ENCODE peak calls at places on chromosome 21, in six cellular contexts. One of them, this sample, is unnamed.

GRCh38 chr21:17821121-17821520 is 2.0 kb upstream of the C21orf91 start:
- DNase-seq in breast epithelium: no peak
- DNase-seq in adrenal gland: no peak
- DNase-seq in HCT116: no peak
- DNase-seq in A549: no peak
- DNase-seq in tibial nerve: no peak
- DNase-seq in this sample: no peak

GRCh38 chr21:34886554-34887385 is 162.3 kb downstream of the RUNX1 start:
- DNase-seq in adrenal gland: peak; percentile 29
- DNase-seq in tibial nerve: no peak
- DNase-seq in breast epithelium: no peak
- DNase-seq in A549: no peak
- DNase-seq in HCT116: no peak
- DNase-seq in this sample: peak; percentile 58

GRCh38 chr21:23887709-23888303 is 1719.5 kb downstream of the MRPL39 start:
- DNase-seq in tibial nerve: no peak
- DNase-seq in breast epithelium: no peak
- DNase-seq in adrenal gland: no peak
- DNase-seq in HCT116: no peak
- DNase-seq in A549: no peak
- DNase-seq in this sample: no peak

GRCh38 chr21:32015740-32016139 is 142.9 kb downstream of the HUNK start:
- DNase-seq in tibial nerve: no peak
- DNase-seq in adrenal gland: no peak
- DNase-seq in A549: no peak
- DNase-seq in breast epithelium: no peak
- DNase-seq in HCT116: no peak
- DNase-seq in this sample: no peak

GRCh38 chr21:25115021-25115420 is 492.3 kb downstream of the MRPL39 start:
- DNase-seq in breast epithelium: no peak
- DNase-seq in tibial nerve: no peak
- DNase-seq in HCT116: no peak
- DNase-seq in adrenal gland: no peak
- DNase-seq in A549: no peak
- DNase-seq in this sample: no peak

GRCh38 chr21:28454978-28455600 is 537.6 kb downstream of the LTN1 start:
- DNase-seq in breast epithelium: no peak
- DNase-seq in A549: no peak
- DNase-seq in tibial nerve: no peak
- DNase-seq in HCT116: no peak
- DNase-seq in adrenal gland: no peak
- DNase-seq in this sample: no peak

GRCh38 chr21:33780631-33781030 is 135.0 kb downstream of the ATP5PO start:
- DNase-seq in HCT116: no peak
- DNase-seq in breast epithelium: no peak
- DNase-seq in A549: no peak
- DNase-seq in adrenal gland: no peak
- DNase-seq in tibial nerve: no peak
- DNase-seq in this sample: no peak

GRCh38 chr21:34100789-34101188 is 27.4 kb downstream of the MRPS6 start:
- DNase-seq in breast epithelium: no peak
- DNase-seq in tibial nerve: no peak
- DNase-seq in HCT116: no peak
- DNase-seq in A549: no peak
- DNase-seq in adrenal gland: no peak
- DNase-seq in this sample: no peak

GRCh38 chr21:26739189-26739588 is 106.0 kb downstream of the ADAMTS1 start:
- DNase-seq in tibial nerve: no peak
- DNase-seq in breast epithelium: no peak
- DNase-seq in A549: no peak
- DNase-seq in HCT116: no peak
- DNase-seq in adrenal gland: no peak
- DNase-seq in this sample: no peak

GRCh38 chr21:34243562-34243961 is 120.2 kb upstream of the KCNE2 start:
- DNase-seq in breast epithelium: no peak
- DNase-seq in adrenal gland: peak; percentile 19
- DNase-seq in HCT116: peak; percentile 19
- DNase-seq in A549: no peak
- DNase-seq in tibial nerve: no peak
- DNase-seq in this sample: peak; percentile 48

GRCh38 chr21:25871566-25871965 is 136.8 kb downstream of the GABPA start:
- DNase-seq in adrenal gland: no peak
- DNase-seq in breast epithelium: no peak
- DNase-seq in A549: no peak
- DNase-seq in HCT116: no peak
- DNase-seq in tibial nerve: no peak
- DNase-seq in this sample: no peak

GRCh38 chr21:34261841-34262832 is 101.7 kb upstream of the KCNE2 start:
- DNase-seq in A549: no peak
- DNase-seq in adrenal gland: no peak
- DNase-seq in HCT116: no peak
- DNase-seq in breast epithelium: peak; percentile 37
- DNase-seq in tibial nerve: no peak
- DNase-seq in this sample: no peak

GRCh38 chr21:28773036-28773435 is 219.6 kb downstream of the LTN1 start:
- DNase-seq in tibial nerve: no peak
- DNase-seq in A549: no peak
- DNase-seq in adrenal gland: no peak
- DNase-seq in HCT116: no peak
- DNase-seq in breast epithelium: no peak
- DNase-seq in this sample: no peak

GRCh38 chr21:34821717-34822116 is 152.9 kb downstream of the CLIC6 start:
- DNase-seq in tibial nerve: no peak
- DNase-seq in A549: no peak
- DNase-seq in breast epithelium: no peak
- DNase-seq in adrenal gland: no peak
- DNase-seq in HCT116: no peak
- DNase-seq in this sample: no peak

GRCh38 chr21:32309906-32310460 is 11.3 kb downstream of the MRAP start:
- DNase-seq in breast epithelium: no peak
- DNase-seq in HCT116: no peak
- DNase-seq in adrenal gland: no peak
- DNase-seq in tibial nerve: no peak
- DNase-seq in A549: no peak
- DNase-seq in this sample: no peak

GRCh38 chr21:24023936-24024335 is 1583.3 kb downstream of the MRPL39 start:
- DNase-seq in A549: no peak
- DNase-seq in tibial nerve: no peak
- DNase-seq in HCT116: no peak
- DNase-seq in breast epithelium: no peak
- DNase-seq in adrenal gland: no peak
- DNase-seq in this sample: no peak

GRCh38 chr21:34227386-34227852 is 136.4 kb upstream of the KCNE2 start:
- DNase-seq in adrenal gland: no peak
- DNase-seq in HCT116: no peak
- DNase-seq in breast epithelium: no peak
- DNase-seq in A549: no peak
- DNase-seq in tibial nerve: no peak
- DNase-seq in this sample: no peak

GRCh38 chr21:29163381-29164115 is 33.1 kb downstream of the MAP3K7CL start:
- DNase-seq in HCT116: no peak
- DNase-seq in tibial nerve: no peak
- DNase-seq in breast epithelium: no peak
- DNase-seq in adrenal gland: no peak
- DNase-seq in A549: no peak
- DNase-seq in this sample: no peak

GRCh38 chr21:32368386-32368785 is 24.4 kb downstream of the URB1 start:
- DNase-seq in adrenal gland: no peak
- DNase-seq in tibial nerve: no peak
- DNase-seq in breast epithelium: no peak
- DNase-seq in A549: no peak
- DNase-seq in HCT116: no peak
- DNase-seq in this sample: no peak

GRCh38 chr21:34552324-34553198 is 40.6 kb upstream of the KCNE1 start:
- DNase-seq in breast epithelium: no peak
- DNase-seq in A549: no peak
- DNase-seq in tibial nerve: no peak
- DNase-seq in HCT116: no peak
- DNase-seq in adrenal gland: no peak
- DNase-seq in this sample: no peak

GRCh38 chr21:44482581-44483287 is 27.4 kb downstream of the LRRC3 start:
- DNase-seq in HCT116: no peak
- DNase-seq in A549: no peak
- DNase-seq in tibial nerve: no peak
- DNase-seq in adrenal gland: no peak
- DNase-seq in breast epithelium: no peak
- DNase-seq in this sample: no peak
- H3K27ac ChIP-seq in HCT116: no peak overlapping the region
- H3K27ac ChIP-seq in A549: no peak overlapping the region
- H3K27ac ChIP-seq in tibial nerve: no peak overlapping the region
- H3K27ac ChIP-seq in adrenal gland: no peak overlapping the region
- H3K27ac ChIP-seq in breast epithelium: no peak overlapping the region
- H3K27ac ChIP-seq in this sample: no peak overlapping the region

GRCh38 chr21:45308211-45309068 is 20.7 kb upstream of the POFUT2 start:
- DNase-seq in HCT116: no peak
- DNase-seq in tibial nerve: no peak
- DNase-seq in adrenal gland: no peak
- DNase-seq in A549: no peak
- DNase-seq in breast epithelium: no peak
- DNase-seq in this sample: peak; percentile 73
- TF ChIP-seq POLR2A in HCT116: no peak
- TF ChIP-seq POLR2A in tibial nerve: no peak
- TF ChIP-seq POLR2A in adrenal gland: no peak
- TF ChIP-seq POLR2A in A549: no peak
- TF ChIP-seq POLR2A in breast epithelium: no peak
- TF ChIP-seq POLR2A in this sample: no peak

GRCh38 chr21:42013901-42014300 is 3.7 kb upstream of the ZBTB21 start:
- DNase-seq in HCT116: no peak
- DNase-seq in adrenal gland: no peak
- DNase-seq in tibial nerve: no peak
- DNase-seq in breast epithelium: no peak
- DNase-seq in A549: no peak
- DNase-seq in this sample: no peak
- H3K27ac ChIP-seq in HCT116: no peak overlapping the region
- H3K27ac ChIP-seq in adrenal gland: peak overlapping the region; percentile 42
- H3K27ac ChIP-seq in tibial nerve: no peak overlapping the region
- H3K27ac ChIP-seq in breast epithelium: no peak overlapping the region
- H3K27ac ChIP-seq in A549: no peak overlapping the region
- H3K27ac ChIP-seq in this sample: no peak overlapping the region

DNA sequence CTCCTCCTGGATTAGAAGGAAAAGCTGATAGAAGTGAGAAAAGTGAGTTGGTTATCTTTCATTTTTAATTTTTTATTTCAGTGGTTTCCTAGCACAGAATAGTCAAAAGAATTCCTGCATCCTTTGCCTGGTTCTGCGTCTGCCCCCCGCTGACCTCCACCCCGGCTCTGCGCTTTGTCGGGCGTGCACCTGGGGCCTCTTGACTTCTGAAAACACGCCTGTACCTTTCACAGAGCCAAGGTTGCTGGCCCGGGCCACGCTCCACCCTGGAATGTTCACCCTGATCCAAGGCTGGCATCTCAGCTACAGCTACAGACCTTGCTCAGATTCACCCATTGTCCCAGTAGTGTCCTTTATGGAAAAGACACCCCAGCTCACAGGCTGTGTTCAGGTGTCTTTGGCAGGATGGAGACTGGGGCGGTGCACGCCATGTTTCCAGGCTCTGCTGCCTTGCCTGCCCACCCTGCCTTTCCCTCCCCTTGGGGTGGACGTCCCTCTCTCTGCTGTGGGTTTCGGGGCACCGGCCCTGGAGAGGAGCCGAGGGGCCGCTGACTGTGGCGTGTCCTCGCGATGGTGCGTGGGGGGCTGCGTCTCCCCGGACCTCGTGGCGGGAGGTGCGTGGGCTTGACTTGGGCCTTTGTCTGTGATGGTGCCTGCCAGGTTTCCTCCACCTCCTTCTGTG is 40.3 kb upstream of the DIP2A start:
- DNase-seq in adrenal gland: no peak
- DNase-seq in breast epithelium: no peak
- DNase-seq in A549: no peak
- DNase-seq in HCT116: no peak
- DNase-seq in tibial nerve: no peak
- DNase-seq in this sample: no peak
- TF ChIP-seq POLR2A in adrenal gland: no peak
- TF ChIP-seq POLR2A in breast epithelium: no peak
- TF ChIP-seq POLR2A in A549: no peak
- TF ChIP-seq POLR2A in HCT116: no peak
- TF ChIP-seq POLR2A in tibial nerve: no peak
- TF ChIP-seq POLR2A in this sample: no peak

DNA sequence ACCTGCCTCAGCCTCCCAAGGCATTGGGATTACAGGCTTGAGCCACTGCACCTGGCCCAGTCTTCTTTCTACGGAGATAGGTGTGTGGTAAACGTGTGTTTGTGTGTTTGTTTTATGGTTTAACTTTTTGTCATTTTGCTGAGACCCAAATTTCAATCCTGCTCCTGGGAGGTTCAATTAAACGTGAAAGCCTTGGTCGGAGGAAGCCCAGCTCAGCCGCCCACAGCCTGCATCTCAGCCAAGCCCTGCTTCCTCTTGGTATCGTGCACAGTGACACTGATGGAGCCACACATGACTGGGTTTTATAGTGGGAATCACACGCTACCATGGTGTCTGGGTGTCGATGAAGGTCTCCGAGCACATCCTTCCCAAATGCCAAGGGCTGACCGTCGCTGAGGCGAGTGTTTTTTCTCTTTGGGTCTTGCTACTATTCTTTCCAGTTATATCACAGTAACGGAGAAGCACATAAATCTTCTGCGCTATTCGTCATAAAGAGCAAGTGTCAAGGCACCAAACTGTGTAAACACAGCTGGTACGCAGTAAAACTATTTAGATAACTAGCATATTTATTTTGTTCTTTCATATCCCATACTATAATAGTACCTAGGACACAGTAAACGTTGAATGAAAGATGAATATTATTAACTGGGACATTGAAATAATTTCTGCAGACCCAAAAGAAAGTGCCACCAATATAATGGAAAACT is 39.3 kb downstream of the HLCS start:
- DNase-seq in breast epithelium: no peak
- DNase-seq in tibial nerve: no peak
- DNase-seq in HCT116: no peak
- DNase-seq in A549: no peak
- DNase-seq in adrenal gland: no peak
- DNase-seq in this sample: no peak
- H3K27ac ChIP-seq in breast epithelium: no peak overlapping the region
- H3K27ac ChIP-seq in tibial nerve: no peak overlapping the region
- H3K27ac ChIP-seq in HCT116: no peak overlapping the region
- H3K27ac ChIP-seq in A549: peak overlapping the region; percentile 81
- H3K27ac ChIP-seq in adrenal gland: no peak overlapping the region
- H3K27ac ChIP-seq in this sample: no peak overlapping the region

GRCh38 chr21:35932232-35932911 is 128.0 kb downstream of the SETD4 start:
- DNase-seq in breast epithelium: peak; percentile 38
- DNase-seq in HCT116: peak; percentile 91
- DNase-seq in tibial nerve: no peak
- DNase-seq in adrenal gland: peak; percentile 31
- DNase-seq in A549: no peak
- DNase-seq in this sample: no peak
- TF ChIP-seq POLR2A in breast epithelium: no peak
- TF ChIP-seq POLR2A in HCT116: no peak
- TF ChIP-seq POLR2A in tibial nerve: no peak
- TF ChIP-seq POLR2A in adrenal gland: peak; percentile 45
- TF ChIP-seq POLR2A in A549: no peak
- TF ChIP-seq POLR2A in this sample: no peak

This sample was measured in Peyer's patch.